ENCODE peak calls at places on chromosomes 7 and 10, in ten cellular contexts. One of them, this sample, is unnamed.

GRCh38 chr7:147547252-147547897 is 1043.2 kb upstream of the C7orf33 start:
- DNase-seq in A549: no peak
- DNase-seq in sigmoid colon: no peak
- DNase-seq in HCT116: no peak
- DNase-seq in gastrocnemius medialis: no peak
- DNase-seq in IMR-90: peak; percentile 9
- DNase-seq in body of pancreas: peak; percentile 40
- DNase-seq in heart left ventricle: no peak
- DNase-seq in upper lobe of left lung: no peak
- DNase-seq in Peyer's patch: no peak
- DNase-seq in this sample: peak; percentile 48

GRCh38 chr10:23280420-23281043 is 64.1 kb downstream of the C10orf67 start:
- DNase-seq in HCT116: no peak
- DNase-seq in upper lobe of left lung: no peak
- DNase-seq in body of pancreas: no peak
- DNase-seq in A549: no peak
- DNase-seq in Peyer's patch: no peak
- DNase-seq in gastrocnemius medialis: no peak
- DNase-seq in sigmoid colon: no peak
- DNase-seq in IMR-90: no peak
- DNase-seq in heart left ventricle: no peak
- DNase-seq in this sample: no peak

GRCh38 chr10:63664341-63664885 is 143.2 kb downstream of the REEP3 start:
- DNase-seq in A549: no peak
- DNase-seq in IMR-90: no peak
- DNase-seq in gastrocnemius medialis: no peak
- DNase-seq in body of pancreas: no peak
- DNase-seq in sigmoid colon: no peak
- DNase-seq in HCT116: no peak
- DNase-seq in heart left ventricle: no peak
- DNase-seq in Peyer's patch: no peak
- DNase-seq in upper lobe of left lung: peak; percentile 14
- DNase-seq in this sample: no peak

GRCh38 chr7:155296788-155297516 is 726 bp upstream of the INSIG1 start:
- DNase-seq in gastrocnemius medialis: peak; percentile 45
- DNase-seq in upper lobe of left lung: no peak
- DNase-seq in heart left ventricle: peak; percentile 73
- DNase-seq in A549: peak; percentile 49
- DNase-seq in HCT116: no peak
- DNase-seq in Peyer's patch: peak; percentile 85
- DNase-seq in IMR-90: peak; percentile 81
- DNase-seq in sigmoid colon: peak; percentile 83
- DNase-seq in body of pancreas: peak; percentile 72
- DNase-seq in this sample: peak; percentile 75

GRCh38 chr10:76329891-76330575 is 898.6 kb downstream of the LRMDA start:
- DNase-seq in Peyer's patch: no peak
- DNase-seq in gastrocnemius medialis: no peak
- DNase-seq in A549: peak; percentile 15
- DNase-seq in HCT116: no peak
- DNase-seq in heart left ventricle: no peak
- DNase-seq in IMR-90: peak; percentile 62
- DNase-seq in sigmoid colon: no peak
- DNase-seq in body of pancreas: no peak
- DNase-seq in upper lobe of left lung: no peak
- DNase-seq in this sample: no peak

GRCh38 chr10:28677889-28678686 is 767 bp downstream of the BAMBI start:
- DNase-seq in A549: no peak
- DNase-seq in heart left ventricle: peak; percentile 31
- DNase-seq in HCT116: no peak
- DNase-seq in sigmoid colon: no peak
- DNase-seq in IMR-90: peak; percentile 22
- DNase-seq in gastrocnemius medialis: no peak
- DNase-seq in upper lobe of left lung: peak; percentile 91
- DNase-seq in Peyer's patch: peak; percentile 57
- DNase-seq in body of pancreas: peak; percentile 30
- DNase-seq in this sample: peak; percentile 66

GRCh38 chr7:7408001-7408770 is 127.5 kb downstream of the COL28A1 start:
- DNase-seq in sigmoid colon: no peak
- DNase-seq in upper lobe of left lung: no peak
- DNase-seq in HCT116: no peak
- DNase-seq in heart left ventricle: no peak
- DNase-seq in A549: no peak
- DNase-seq in Peyer's patch: peak; percentile 60
- DNase-seq in gastrocnemius medialis: no peak
- DNase-seq in body of pancreas: no peak
- DNase-seq in IMR-90: no peak
- DNase-seq in this sample: no peak

GRCh38 chr7:3117488-3118228 is 74.0 kb upstream of the CARD11 start:
- DNase-seq in sigmoid colon: no peak
- DNase-seq in A549: no peak
- DNase-seq in heart left ventricle: no peak
- DNase-seq in HCT116: no peak
- DNase-seq in Peyer's patch: no peak
- DNase-seq in IMR-90: no peak
- DNase-seq in upper lobe of left lung: no peak
- DNase-seq in body of pancreas: peak; percentile 20
- DNase-seq in gastrocnemius medialis: no peak
- DNase-seq in this sample: no peak

GRCh38 chr7:44385384-44386138 is 60.2 kb upstream of the CAMK2B start:
- DNase-seq in gastrocnemius medialis: no peak
- DNase-seq in A549: no peak
- DNase-seq in upper lobe of left lung: no peak
- DNase-seq in IMR-90: no peak
- DNase-seq in sigmoid colon: no peak
- DNase-seq in HCT116: no peak
- DNase-seq in body of pancreas: no peak
- DNase-seq in heart left ventricle: no peak
- DNase-seq in Peyer's patch: no peak
- DNase-seq in this sample: no peak

GRCh38 chr7:90169891-90170290 is 15.6 kb downstream of the STEAP1 start:
- DNase-seq in heart left ventricle: no peak
- DNase-seq in sigmoid colon: no peak
- DNase-seq in HCT116: no peak
- DNase-seq in body of pancreas: no peak
- DNase-seq in upper lobe of left lung: no peak
- DNase-seq in Peyer's patch: no peak
- DNase-seq in IMR-90: no peak
- DNase-seq in A549: no peak
- DNase-seq in gastrocnemius medialis: no peak
- DNase-seq in this sample: no peak

GRCh38 chr10:57979466-57979865 is 288.2 kb downstream of the IPMK start:
- DNase-seq in Peyer's patch: no peak
- DNase-seq in heart left ventricle: no peak
- DNase-seq in IMR-90: no peak
- DNase-seq in sigmoid colon: no peak
- DNase-seq in body of pancreas: no peak
- DNase-seq in HCT116: peak; percentile 21
- DNase-seq in gastrocnemius medialis: no peak
- DNase-seq in A549: no peak
- DNase-seq in upper lobe of left lung: no peak
- DNase-seq in this sample: no peak

GRCh38 chr7:101125989-101126650 is 784 bp upstream of the SERPINE1 start:
- DNase-seq in upper lobe of left lung: peak; percentile 78
- DNase-seq in HCT116: no peak
- DNase-seq in body of pancreas: peak; percentile 51
- DNase-seq in heart left ventricle: peak; percentile 88
- DNase-seq in Peyer's patch: peak; percentile 70
- DNase-seq in IMR-90: peak; percentile 75
- DNase-seq in A549: peak; percentile 91
- DNase-seq in gastrocnemius medialis: peak; percentile 56
- DNase-seq in sigmoid colon: peak; percentile 79
- DNase-seq in this sample: peak; percentile 96

GRCh38 chr10:70832852-70833542 is 17.2 kb downstream of the SGPL1 start:
- DNase-seq in A549: no peak
- DNase-seq in upper lobe of left lung: no peak
- DNase-seq in gastrocnemius medialis: no peak
- DNase-seq in body of pancreas: no peak
- DNase-seq in IMR-90: peak; percentile 93
- DNase-seq in heart left ventricle: no peak
- DNase-seq in HCT116: no peak
- DNase-seq in sigmoid colon: no peak
- DNase-seq in Peyer's patch: no peak
- DNase-seq in this sample: no peak

GRCh38 chr7:24576171-24577052 is 3.2 kb downstream of the PALS2 start:
- DNase-seq in upper lobe of left lung: no peak
- DNase-seq in body of pancreas: peak; percentile 57
- DNase-seq in IMR-90: peak; percentile 77
- DNase-seq in sigmoid colon: no peak
- DNase-seq in heart left ventricle: no peak
- DNase-seq in A549: peak; percentile 75
- DNase-seq in HCT116: peak; percentile 48
- DNase-seq in Peyer's patch: peak; percentile 54
- DNase-seq in gastrocnemius medialis: no peak
- DNase-seq in this sample: no peak

GRCh38 chr10:46321770-46322169 is 35.0 kb downstream of the ANTXRL start:
- DNase-seq in body of pancreas: no peak
- DNase-seq in A549: no peak
- DNase-seq in heart left ventricle: no peak
- DNase-seq in Peyer's patch: no peak
- DNase-seq in IMR-90: no peak
- DNase-seq in HCT116: no peak
- DNase-seq in sigmoid colon: no peak
- DNase-seq in gastrocnemius medialis: no peak
- DNase-seq in upper lobe of left lung: no peak
- DNase-seq in this sample: no peak

GRCh38 chr10:113854019-113854756 is at the start of the genes DCLRE1A and NHLRC2:
- DNase-seq in body of pancreas: peak; percentile 70
- DNase-seq in IMR-90: peak; percentile 75
- DNase-seq in sigmoid colon: peak; percentile 89
- DNase-seq in gastrocnemius medialis: peak; percentile 71
- DNase-seq in heart left ventricle: peak; percentile 83
- DNase-seq in A549: peak; percentile 59
- DNase-seq in upper lobe of left lung: peak; percentile 81
- DNase-seq in Peyer's patch: peak; percentile 89
- DNase-seq in HCT116: peak; percentile 86
- DNase-seq in this sample: peak; percentile 86
- TF ChIP-seq CTCF in body of pancreas: no peak
- TF ChIP-seq CTCF in IMR-90: no peak
- TF ChIP-seq CTCF in sigmoid colon: no peak
- TF ChIP-seq CTCF in gastrocnemius medialis: no peak
- TF ChIP-seq CTCF in heart left ventricle: no peak
- TF ChIP-seq CTCF in A549: no peak
- TF ChIP-seq CTCF in upper lobe of left lung: no peak
- TF ChIP-seq CTCF in Peyer's patch: no peak
- TF ChIP-seq CTCF in HCT116: no peak
- TF ChIP-seq CTCF in this sample: no peak

DNA sequence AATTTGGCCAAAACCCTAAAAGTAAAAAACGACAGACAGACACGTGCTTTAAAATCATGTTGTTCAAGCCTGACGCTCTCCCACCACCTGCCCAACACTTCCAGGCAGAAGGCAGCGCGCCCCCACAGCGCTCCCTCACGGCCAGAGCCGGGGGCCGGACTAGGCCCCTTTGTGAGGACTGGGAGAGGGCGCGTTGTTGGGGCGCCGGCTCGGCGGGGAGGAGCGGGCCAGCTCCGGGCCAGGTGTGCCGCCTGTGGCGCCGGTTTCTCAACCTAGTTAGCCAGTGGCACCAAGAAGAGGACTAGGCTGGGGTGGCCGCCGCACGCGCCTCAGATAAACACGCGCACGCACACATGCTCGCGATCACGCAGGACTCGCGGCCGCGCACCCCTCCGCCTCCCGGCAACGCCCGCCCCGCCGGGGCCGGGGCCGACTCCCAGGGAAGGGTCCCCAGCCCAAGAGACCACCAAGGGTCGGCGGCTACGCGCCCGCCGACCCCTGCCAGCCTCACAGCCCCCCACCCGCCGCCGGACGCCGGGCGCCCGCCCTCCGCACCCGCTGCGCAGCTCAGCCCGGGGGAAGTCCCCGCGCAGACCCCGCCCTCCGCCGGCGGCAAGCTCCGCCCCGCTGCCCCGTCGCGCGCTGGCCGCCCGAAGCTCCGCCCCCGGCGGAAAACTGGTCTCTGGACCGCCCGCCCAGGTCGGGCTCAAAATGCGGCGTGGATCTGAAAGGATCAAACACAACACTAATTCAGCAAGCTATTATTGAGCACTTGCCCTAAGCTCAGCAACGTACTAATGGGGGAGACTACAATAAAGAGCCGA is at the start of gene IMMP2L:
- DNase-seq in body of pancreas: peak; percentile 90
- DNase-seq in IMR-90: peak; percentile 76
- DNase-seq in sigmoid colon: peak; percentile 90
- DNase-seq in gastrocnemius medialis: peak; percentile 81
- DNase-seq in heart left ventricle: peak; percentile 90
- DNase-seq in Peyer's patch: peak; percentile 94
- DNase-seq in A549: peak; percentile 69
- DNase-seq in upper lobe of left lung: peak; percentile 99
- DNase-seq in HCT116: peak; percentile 77
- DNase-seq in this sample: peak; percentile 93
- TF ChIP-seq POLR2A in body of pancreas: peak; percentile 70
- TF ChIP-seq POLR2A in IMR-90: peak; percentile 69
- TF ChIP-seq POLR2A in sigmoid colon: peak; percentile 18
- TF ChIP-seq POLR2A in gastrocnemius medialis: peak; percentile 97
- TF ChIP-seq POLR2A in heart left ventricle: peak; percentile 86
- TF ChIP-seq POLR2A in Peyer's patch: peak; percentile 51
- TF ChIP-seq POLR2A in A549: peak; percentile 43
- TF ChIP-seq POLR2A in upper lobe of left lung: peak; percentile 77
- TF ChIP-seq POLR2A in HCT116: peak; percentile 45
- TF ChIP-seq POLR2A in this sample: peak; percentile 70

GRCh38 chr7:74312418-74313021 is 23.3 kb downstream of the CLIP2 start:
- DNase-seq in body of pancreas: no peak
- DNase-seq in A549: no peak
- DNase-seq in upper lobe of left lung: no peak
- DNase-seq in gastrocnemius medialis: no peak
- DNase-seq in HCT116: peak; percentile 60
- DNase-seq in heart left ventricle: no peak
- DNase-seq in sigmoid colon: no peak
- DNase-seq in Peyer's patch: no peak
- DNase-seq in IMR-90: no peak
- DNase-seq in this sample: no peak
- H3K4me3 ChIP-seq in body of pancreas: no peak overlapping the region
- H3K4me3 ChIP-seq in A549: no peak overlapping the region
- H3K4me3 ChIP-seq in upper lobe of left lung: no peak overlapping the region
- H3K4me3 ChIP-seq in gastrocnemius medialis: no peak overlapping the region
- H3K4me3 ChIP-seq in HCT116: peak overlapping the region; percentile 58
- H3K4me3 ChIP-seq in heart left ventricle: no peak overlapping the region
- H3K4me3 ChIP-seq in sigmoid colon: no peak overlapping the region
- H3K4me3 ChIP-seq in Peyer's patch: no peak overlapping the region
- H3K4me3 ChIP-seq in IMR-90: no peak overlapping the region
- H3K4me3 ChIP-seq in this sample: no peak overlapping the region

DNA sequence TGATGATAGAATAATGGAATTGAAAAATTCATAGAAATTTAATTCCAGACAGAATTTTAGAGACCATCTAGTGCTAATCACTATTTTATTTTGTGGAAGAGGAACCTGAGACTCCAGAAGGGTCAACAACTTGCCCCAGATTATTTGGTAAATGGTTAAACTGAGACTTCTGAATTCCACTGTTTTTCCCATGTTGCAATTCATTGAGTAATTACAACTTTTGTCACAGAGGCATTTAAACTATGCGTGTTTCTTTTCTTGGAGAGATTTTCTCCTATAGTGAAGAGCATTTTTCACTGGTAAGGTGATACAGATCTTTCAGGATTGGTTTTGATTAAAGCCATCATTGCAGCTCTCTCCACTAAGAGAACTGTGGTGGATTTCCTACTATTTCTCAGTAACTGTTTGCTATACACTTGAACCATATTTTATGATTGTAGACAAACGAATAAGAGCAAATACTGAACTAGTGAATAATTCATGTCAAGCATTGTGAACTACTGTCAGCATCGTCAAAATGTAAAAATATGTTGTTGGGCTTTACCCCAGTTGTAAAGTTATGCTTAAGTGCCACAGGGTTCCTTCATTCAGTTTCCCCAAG is 26.5 kb downstream of the LRGUK start:
- DNase-seq in gastrocnemius medialis: no peak
- DNase-seq in HCT116: no peak
- DNase-seq in IMR-90: no peak
- DNase-seq in body of pancreas: no peak
- DNase-seq in Peyer's patch: no peak
- DNase-seq in heart left ventricle: no peak
- DNase-seq in sigmoid colon: no peak
- DNase-seq in upper lobe of left lung: no peak
- DNase-seq in A549: no peak
- DNase-seq in this sample: no peak
- TF ChIP-seq CTCF in gastrocnemius medialis: no peak
- TF ChIP-seq CTCF in HCT116: no peak
- TF ChIP-seq CTCF in IMR-90: no peak
- TF ChIP-seq CTCF in body of pancreas: no peak
- TF ChIP-seq CTCF in Peyer's patch: no peak
- TF ChIP-seq CTCF in heart left ventricle: no peak
- TF ChIP-seq CTCF in sigmoid colon: no peak
- TF ChIP-seq CTCF in upper lobe of left lung: no peak
- TF ChIP-seq CTCF in A549: no peak
- TF ChIP-seq CTCF in this sample: no peak